ENCODE peak calls at places on chromosomes 11 and 22, in ten cellular contexts. X is transverse colon, H is ovary, V is sigmoid colon, P is K562, K is HepG2, U is suprapubic skin, M is A549, T is SK-N-SH, A is tibial nerve. Q is an unnamed sample.

GRCh38 chr11:117039897-117040296 is 58.3 kb downstream of the SIK3 start:
- DNase-seq in K (no peak), T (no peak), P (no peak), V (no peak), A (no peak), U (no peak), M (no peak), X (no peak), H (no peak), Q (no peak)

GRCh38 chr11:10305262-10305963 is 540 bp downstream of the ADM start:
- DNase-seq in K (peak; percentile 33), T (peak; percentile 76), H (peak; percentile 46), U (no peak), X (peak; percentile 51), P (peak; percentile 10), M (no peak), A (no peak), V (peak; percentile 75), Q (peak; percentile 49)

GRCh38 chr11:115162919-115163318 is 341.3 kb downstream of the CADM1 start:
- DNase-seq in K (no peak), A (no peak), H (no peak), P (no peak), M (no peak), V (no peak), X (no peak), U (no peak), T (no peak), Q (no peak)

GRCh38 chr22:24948356-24949202 is 2.1 kb upstream of the LHFPL7 start:
- DNase-seq in U (no peak), T (no peak), V (no peak), M (no peak), K (no peak), H (no peak), P (no peak), A (no peak), X (no peak), Q (no peak)

GRCh38 chr11:95641506-95641905 is 148.1 kb downstream of the FAM76B start:
- DNase-seq in T (no peak), U (no peak), H (peak; percentile 66), P (no peak), X (no peak), M (no peak), V (no peak), A (peak; percentile 37), K (no peak), Q (no peak)

GRCh38 chr11:119995730-119996491 is 142.0 kb downstream of the TRIM29 start:
- DNase-seq in P (no peak), X (no peak), T (peak; percentile 56), A (no peak), K (no peak), V (no peak), H (no peak), U (no peak), M (no peak), Q (no peak)

GRCh38 chr22:27718186-27719032 is 83.1 kb downstream of the MN1 start:
- DNase-seq in T (peak; percentile 54), M (peak; percentile 92), X (peak; percentile 57), A (peak; percentile 53), K (peak; percentile 25), V (peak; percentile 92), H (peak; percentile 32), P (peak; percentile 87), U (peak; percentile 90), Q (peak; percentile 33)

GRCh38 chr11:134146598-134146997 is 77.2 kb downstream of the NCAPD3 start:
- DNase-seq in M (no peak), P (no peak), X (no peak), A (no peak), H (no peak), U (no peak), V (no peak), T (no peak), K (no peak), Q (no peak)

GRCh38 chr11:111372538-111372937 is 6.5 kb downstream of the POU2AF1 start:
- DNase-seq in K (no peak), T (no peak), P (no peak), U (no peak), M (no peak), V (no peak), X (no peak), A (no peak), H (no peak), Q (no peak)

GRCh38 chr22:37746366-37747089 is 49.7 kb downstream of the TRIOBP start:
- DNase-seq in K (no peak), P (no peak), H (no peak), T (peak; percentile 55), M (no peak), A (no peak), X (no peak), U (no peak), V (no peak), Q (no peak)

GRCh38 chr22:19689408-19689807 is 24.9 kb upstream of the SEPTIN5 start:
- DNase-seq in U (no peak), H (no peak), K (no peak), P (no peak), T (no peak), M (no peak), X (no peak), A (no peak), V (peak; percentile 57), Q (no peak)

GRCh38 chr22:19693581-19693980 is 20.7 kb upstream of the SEPTIN5 start:
- DNase-seq in V (no peak), M (no peak), P (no peak), K (no peak), A (no peak), T (no peak), U (no peak), H (no peak), X (no peak), Q (no peak)

GRCh38 chr22:19693981-19694670 is 20.2 kb upstream of the SEPTIN5 start:
- DNase-seq in V (no peak), M (no peak), U (no peak), A (no peak), T (no peak), P (no peak), H (no peak), K (no peak), X (no peak), Q (no peak)

GRCh38 chr22:19691007-19691720 is 23.1 kb upstream of the SEPTIN5 start:
- DNase-seq in X (no peak), H (no peak), T (no peak), P (no peak), U (no peak), M (no peak), V (no peak), A (no peak), K (no peak), Q (no peak)

DNA sequence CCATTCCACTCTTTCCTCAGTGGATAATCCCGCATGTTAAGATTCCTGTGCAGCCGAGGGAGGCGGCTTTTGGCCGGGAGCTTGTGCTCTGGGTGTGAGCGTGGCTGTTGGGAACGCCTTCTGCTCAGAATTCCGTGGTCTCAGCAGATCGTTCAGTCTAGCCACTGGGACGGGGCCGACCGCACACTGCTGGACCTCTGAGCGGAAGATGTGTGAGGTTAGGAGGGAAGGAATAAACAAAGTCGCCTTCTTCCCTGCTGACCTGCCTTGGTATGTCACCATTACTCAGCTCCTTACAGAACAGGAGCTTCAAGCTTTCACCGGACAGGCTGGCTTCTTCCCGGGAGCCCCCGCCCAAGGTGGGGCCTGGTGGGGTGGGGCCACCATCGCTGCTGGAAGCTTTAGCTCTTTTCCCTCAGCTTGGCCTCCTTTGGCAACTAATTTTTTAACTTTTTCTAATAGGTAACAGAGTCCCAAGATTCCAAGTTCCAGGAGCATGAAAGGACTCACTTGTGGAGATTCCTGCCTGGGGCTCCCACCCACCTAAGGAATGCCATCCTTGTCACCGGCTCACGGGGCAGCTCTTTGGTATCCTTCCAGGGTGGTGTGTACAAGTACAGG is 22.5 kb upstream of the SEPTIN5 start:
- DNase-seq in A (no peak), M (peak; percentile 18), U (no peak), H (no peak), T (no peak), V (peak; percentile 71), X (no peak), P (peak; percentile 92), K (no peak), Q (no peak)
- TF ChIP-seq EP300 in A (no peak), M (no peak), U (no peak), H (no peak), T (no peak), V (no peak), X (no peak), P (no peak), K (no peak), Q (no peak)

GRCh38 chr11:121253951-121254350 is 38.6 kb upstream of the SC5D start:
- DNase-seq in H (no peak), A (no peak), M (no peak), V (no peak), X (no peak), T (no peak), K (no peak), P (no peak), U (no peak), Q (no peak)
- TF ChIP-seq EP300 in H (no peak), A (no peak), M (no peak), V (no peak), X (no peak), T (no peak), K (no peak), P (no peak), U (no peak), Q (no peak)

GRCh38 chr11:11786234-11786633 is 55.5 kb upstream of the USP47 start:
- DNase-seq in X (no peak), M (no peak), U (no peak), K (no peak), H (no peak), T (no peak), P (no peak), V (no peak), A (no peak), Q (no peak)

GRCh38 chr11:11787305-11788066 is 54.3 kb upstream of the USP47 start:
- DNase-seq in P (peak; percentile 64), V (peak; percentile 85), M (peak; percentile 64), A (peak; percentile 84), H (peak; percentile 73), K (peak; percentile 43), T (peak; percentile 57), X (peak; percentile 81), U (peak; percentile 84), Q (peak; percentile 79)

GRCh38 chr11:11788067-11788710 is 53.6 kb upstream of the USP47 start:
- DNase-seq in P (no peak), M (no peak), X (no peak), U (no peak), K (no peak), H (no peak), T (no peak), A (no peak), V (no peak), Q (no peak)

GRCh38 chr11:11789735-11790369 is 51.9 kb upstream of the USP47 start:
- DNase-seq in V (no peak), H (no peak), X (no peak), P (peak; percentile 39), U (no peak), M (peak; percentile 41), T (peak; percentile 33), A (peak; percentile 24), K (no peak), Q (no peak)

GRCh38 chr11:11786771-11787170 is 55.0 kb upstream of the USP47 start:
- DNase-seq in T (no peak), A (peak; percentile 20), M (no peak), X (no peak), K (no peak), H (no peak), P (no peak), U (no peak), V (no peak), Q (no peak)
- TF ChIP-seq EP300 in T (no peak), A (no peak), M (no peak), X (no peak), K (no peak), H (no peak), P (no peak), U (no peak), V (no peak), Q (no peak)

GRCh38 chr11:129061466-129062194 is 119.0 kb upstream of the TP53AIP1 start:
- DNase-seq in U (no peak), A (no peak), H (no peak), K (no peak), M (peak; percentile 13), X (no peak), P (no peak), T (no peak), V (no peak), Q (no peak)
- TF ChIP-seq EP300 in U (no peak), A (no peak), H (no peak), K (no peak), M (no peak), X (no peak), P (no peak), T (no peak), V (no peak), Q (no peak)

Q was measured in stomach.